ENCODE peak calls at places on chromosome 2, in nine cellular contexts. P is NCI-H2029 treated with DMSO at 0.1 percent for 48 hours; N is ACHN; M is GM20000; A is HCT116; E is Peyer's patch; F is right atrium auricular region; C is activated naive CD4-positive, alpha-beta T cell; J is NCI-H187 treated with DMSO at 0.1 percent for 48 hours. L is an unnamed sample.

GRCh38 chr2:92073036-92073814 is 2798.0 kb upstream of the TEKT4 start:
- DNase-seq in M (no peak), P (no peak), J (no peak), A (no peak), E (peak), N (no peak), C (no peak), F (no peak), L (no peak)

GRCh38 chr2:68744517-68744916 is 9.9 kb downstream of the ARHGAP25 start:
- DNase-seq in N (no peak), J (no peak), P (no peak), F (peak), M (no peak), C (no peak), E (no peak), A (no peak), L (no peak)

GRCh38 chr2:25419678-25420242 is 78.0 kb upstream of the DNMT3A start:
- DNase-seq in E (no peak), F (no peak), J (no peak), C (no peak), P (no peak), M (peak), N (no peak), A (no peak), L (no peak)

GRCh38 chr2:197240713-197241050 is 69.9 kb downstream of the ANKRD44 start:
- DNase-seq in C (no peak), J (no peak), A (no peak), E (no peak), F (no peak), M (no peak), N (no peak), P (no peak), L (no peak)

GRCh38 chr2:132438650-132439030 is 22.0 kb downstream of the GPR39 start:
- DNase-seq in C (no peak), F (no peak), P (no peak), M (no peak), J (no peak), E (no peak), A (peak), N (peak), L (peak)

GRCh38 chr2:194730266-194730665 is 926.8 kb upstream of the SLC39A10 start:
- DNase-seq in F (no peak), P (no peak), A (no peak), M (no peak), C (no peak), N (no peak), J (no peak), E (no peak), L (no peak)

GRCh38 chr2:97953867-97954266 is 41.9 kb downstream of the TMEM131 start:
- DNase-seq in P (no peak), E (no peak), M (no peak), F (no peak), A (no peak), J (no peak), N (no peak), C (no peak), L (no peak)

GRCh38 chr2:3298201-3298600 is 79.4 kb downstream of the EIPR1 start:
- DNase-seq in P (no peak), E (no peak), M (no peak), F (no peak), C (no peak), A (no peak), N (no peak), J (no peak), L (no peak)

GRCh38 chr2:97992836-97993825 is 2.6 kb downstream of the TMEM131 start:
- DNase-seq in M (no peak), E (no peak), A (no peak), J (no peak), F (no peak), N (no peak), C (no peak), P (no peak), L (no peak)

GRCh38 chr2:220935789-220936321 is 636.2 kb downstream of the EPHA4 start:
- DNase-seq in A (no peak), F (no peak), P (no peak), E (no peak), N (no peak), J (no peak), C (no peak), M (no peak), L (no peak)

GRCh38 chr2:173354601-173355131 is at the start of gene CDCA7:
- DNase-seq in J (no peak), C (peak), N (peak), P (no peak), E (peak), F (no peak), A (peak), M (peak), L (peak)

GRCh38 chr2:217413193-217413592 is 553.3 kb upstream of the TNP1 start:
- DNase-seq in M (no peak), P (no peak), C (no peak), F (no peak), J (no peak), A (no peak), E (no peak), N (no peak), L (no peak)

GRCh38 chr2:218997730-218998129 is 4.5 kb upstream of the CRYBA2 start:
- DNase-seq in N (no peak), M (peak), C (no peak), J (no peak), A (no peak), E (no peak), P (peak), F (no peak), L (no peak)

GRCh38 chr2:123720760-123721159 is 304.3 kb upstream of the CNTNAP5 start:
- DNase-seq in J (no peak), A (no peak), N (no peak), E (no peak), M (no peak), C (no peak), P (peak), F (no peak), L (peak)

GRCh38 chr2:195820373-195820772 is 163.3 kb downstream of the SLC39A10 start:
- DNase-seq in M (no peak), A (peak), C (no peak), J (no peak), F (no peak), E (no peak), N (no peak), P (no peak), L (no peak)

GRCh38 chr2:128639693-128640092 is 321.0 kb upstream of the HS6ST1 start:
- DNase-seq in E (no peak), F (peak), J (no peak), C (no peak), P (no peak), M (no peak), A (no peak), N (no peak), L (no peak)

L was measured in Calu3.